ENCODE peak calls at places on chromosomes 6 and 20, in four cellular contexts. One of them, this sample, is unnamed.

GRCh38 chr6:131966443-131966842 is 15.3 kb upstream of the CCN2 start:
- DNase-seq in HEK293T: peak
- DNase-seq in activated CD8-positive, alpha-beta memory T cell treated with anti-CD3 and anti-CD28 coated beads for 48 hours: no peak
- DNase-seq in iris pigment epithelial cell: peak
- DNase-seq in this sample: no peak

GRCh38 chr20:51372966-51373365 is 169.6 kb downstream of the NFATC2 start:
- DNase-seq in HEK293T: no peak
- DNase-seq in activated CD8-positive, alpha-beta memory T cell treated with anti-CD3 and anti-CD28 coated beads for 48 hours: no peak
- DNase-seq in iris pigment epithelial cell: no peak
- DNase-seq in this sample: no peak

GRCh38 chr6:151391471-151392428 is at the start of gene ZBTB2:
- DNase-seq in HEK293T: peak
- DNase-seq in activated CD8-positive, alpha-beta memory T cell treated with anti-CD3 and anti-CD28 coated beads for 48 hours: peak
- DNase-seq in iris pigment epithelial cell: peak
- DNase-seq in this sample: peak

GRCh38 chr6:110055387-110055735 is 77.2 kb downstream of the GPR6 start:
- DNase-seq in HEK293T: no peak
- DNase-seq in activated CD8-positive, alpha-beta memory T cell treated with anti-CD3 and anti-CD28 coated beads for 48 hours: no peak
- DNase-seq in iris pigment epithelial cell: no peak
- DNase-seq in this sample: no peak

GRCh38 chr6:56719310-56719709 is 76.6 kb upstream of the DST start:
- DNase-seq in HEK293T: no peak
- DNase-seq in activated CD8-positive, alpha-beta memory T cell treated with anti-CD3 and anti-CD28 coated beads for 48 hours: no peak
- DNase-seq in iris pigment epithelial cell: peak
- DNase-seq in this sample: no peak

GRCh38 chr6:159875194-159875593 is 15.6 kb upstream of the MAS1 start:
- DNase-seq in HEK293T: no peak
- DNase-seq in activated CD8-positive, alpha-beta memory T cell treated with anti-CD3 and anti-CD28 coated beads for 48 hours: no peak
- DNase-seq in iris pigment epithelial cell: no peak
- DNase-seq in this sample: no peak

GRCh38 chr6:81561071-81561564 is 191.4 kb downstream of the TENT5A start:
- DNase-seq in HEK293T: no peak
- DNase-seq in activated CD8-positive, alpha-beta memory T cell treated with anti-CD3 and anti-CD28 coated beads for 48 hours: no peak
- DNase-seq in iris pigment epithelial cell: peak
- DNase-seq in this sample: no peak

GRCh38 chr6:25844518-25844917 is 12.7 kb upstream of the SLC17A1 start:
- DNase-seq in HEK293T: no peak
- DNase-seq in activated CD8-positive, alpha-beta memory T cell treated with anti-CD3 and anti-CD28 coated beads for 48 hours: no peak
- DNase-seq in iris pigment epithelial cell: no peak
- DNase-seq in this sample: no peak

GRCh38 chr6:166930354-166930891 is 25.9 kb downstream of the RNASET2 start:
- DNase-seq in HEK293T: no peak
- DNase-seq in activated CD8-positive, alpha-beta memory T cell treated with anti-CD3 and anti-CD28 coated beads for 48 hours: no peak
- DNase-seq in iris pigment epithelial cell: no peak
- DNase-seq in this sample: no peak

GRCh38 chr6:40903456-40903855 is 135.6 kb downstream of the UNC5CL start:
- DNase-seq in HEK293T: no peak
- DNase-seq in activated CD8-positive, alpha-beta memory T cell treated with anti-CD3 and anti-CD28 coated beads for 48 hours: no peak
- DNase-seq in iris pigment epithelial cell: no peak
- DNase-seq in this sample: no peak

GRCh38 chr6:106802141-106802540 is 172.4 kb downstream of the CD24 start:
- DNase-seq in HEK293T: no peak
- DNase-seq in activated CD8-positive, alpha-beta memory T cell treated with anti-CD3 and anti-CD28 coated beads for 48 hours: no peak
- DNase-seq in iris pigment epithelial cell: no peak
- DNase-seq in this sample: no peak

GRCh38 chr6:15417811-15418210 is 171.9 kb downstream of the JARID2 start:
- DNase-seq in HEK293T: no peak
- DNase-seq in activated CD8-positive, alpha-beta memory T cell treated with anti-CD3 and anti-CD28 coated beads for 48 hours: no peak
- DNase-seq in iris pigment epithelial cell: peak
- DNase-seq in this sample: no peak

GRCh38 chr20:63097336-63097831 is 90.6 kb upstream of the BHLHE23 start:
- DNase-seq in HEK293T: no peak
- DNase-seq in activated CD8-positive, alpha-beta memory T cell treated with anti-CD3 and anti-CD28 coated beads for 48 hours: no peak
- DNase-seq in iris pigment epithelial cell: no peak
- DNase-seq in this sample: no peak

GRCh38 chr6:166470029-166470862 is 87.5 kb upstream of the MPC1 start:
- DNase-seq in HEK293T: no peak
- DNase-seq in activated CD8-positive, alpha-beta memory T cell treated with anti-CD3 and anti-CD28 coated beads for 48 hours: no peak
- DNase-seq in iris pigment epithelial cell: no peak
- DNase-seq in this sample: no peak

GRCh38 chr6:126033696-126034095 is 47.4 kb downstream of the TRMT11 start:
- DNase-seq in HEK293T: peak
- DNase-seq in activated CD8-positive, alpha-beta memory T cell treated with anti-CD3 and anti-CD28 coated beads for 48 hours: no peak
- DNase-seq in iris pigment epithelial cell: peak
- DNase-seq in this sample: peak

GRCh38 chr6:167735498-167736201 is 91.1 kb upstream of the AFDN start:
- DNase-seq in HEK293T: no peak
- DNase-seq in activated CD8-positive, alpha-beta memory T cell treated with anti-CD3 and anti-CD28 coated beads for 48 hours: no peak
- DNase-seq in iris pigment epithelial cell: no peak
- DNase-seq in this sample: no peak

GRCh38 chr6:168999392-168999791 is 254.3 kb downstream of the THBS2 start:
- DNase-seq in HEK293T: no peak
- DNase-seq in activated CD8-positive, alpha-beta memory T cell treated with anti-CD3 and anti-CD28 coated beads for 48 hours: no peak
- DNase-seq in iris pigment epithelial cell: no peak
- DNase-seq in this sample: peak

GRCh38 chr6:144898052-144898689 is 613.0 kb downstream of the UTRN start:
- DNase-seq in HEK293T: no peak
- DNase-seq in activated CD8-positive, alpha-beta memory T cell treated with anti-CD3 and anti-CD28 coated beads for 48 hours: no peak
- DNase-seq in iris pigment epithelial cell: peak
- DNase-seq in this sample: no peak

GRCh38 chr6:79463721-79464120 is 73.5 kb downstream of the LCA5 start:
- DNase-seq in HEK293T: no peak
- DNase-seq in activated CD8-positive, alpha-beta memory T cell treated with anti-CD3 and anti-CD28 coated beads for 48 hours: no peak
- DNase-seq in iris pigment epithelial cell: peak
- DNase-seq in this sample: no peak

GRCh38 chr6:129633529-129633928 is 76.4 kb downstream of the ARHGAP18 start:
- DNase-seq in HEK293T: no peak
- DNase-seq in activated CD8-positive, alpha-beta memory T cell treated with anti-CD3 and anti-CD28 coated beads for 48 hours: no peak
- DNase-seq in iris pigment epithelial cell: no peak
- DNase-seq in this sample: no peak

GRCh38 chr6:7424058-7424457 is 34.5 kb downstream of the RIOK1 start:
- DNase-seq in HEK293T: no peak
- DNase-seq in activated CD8-positive, alpha-beta memory T cell treated with anti-CD3 and anti-CD28 coated beads for 48 hours: no peak
- DNase-seq in iris pigment epithelial cell: no peak
- DNase-seq in this sample: no peak

GRCh38 chr20:44703183-44703925 is 11.8 kb upstream of the CCN5 start:
- DNase-seq in HEK293T: no peak
- DNase-seq in activated CD8-positive, alpha-beta memory T cell treated with anti-CD3 and anti-CD28 coated beads for 48 hours: no peak
- DNase-seq in iris pigment epithelial cell: no peak
- DNase-seq in this sample: no peak

GRCh38 chr6:148203281-148203925 is 139.2 kb upstream of the SASH1 start:
- DNase-seq in HEK293T: no peak
- DNase-seq in activated CD8-positive, alpha-beta memory T cell treated with anti-CD3 and anti-CD28 coated beads for 48 hours: no peak
- DNase-seq in iris pigment epithelial cell: peak
- DNase-seq in this sample: peak

GRCh38 chr6:63249875-63250482 is 38.7 kb downstream of the FKBP1C start:
- DNase-seq in HEK293T: no peak
- DNase-seq in activated CD8-positive, alpha-beta memory T cell treated with anti-CD3 and anti-CD28 coated beads for 48 hours: no peak
- DNase-seq in iris pigment epithelial cell: no peak
- DNase-seq in this sample: no peak

GRCh38 chr6:136378888-136379287 is 89.2 kb upstream of the BCLAF1 start:
- DNase-seq in HEK293T: no peak
- DNase-seq in activated CD8-positive, alpha-beta memory T cell treated with anti-CD3 and anti-CD28 coated beads for 48 hours: no peak
- DNase-seq in iris pigment epithelial cell: peak
- DNase-seq in this sample: no peak

GRCh38 chr20:20237093-20237959 is 130.6 kb upstream of the INSM1 start:
- DNase-seq in HEK293T: peak
- DNase-seq in activated CD8-positive, alpha-beta memory T cell treated with anti-CD3 and anti-CD28 coated beads for 48 hours: no peak
- DNase-seq in iris pigment epithelial cell: peak
- DNase-seq in this sample: peak

GRCh38 chr20:51121901-51122412 is 99.0 kb upstream of the KCNG1 start:
- DNase-seq in HEK293T: no peak
- DNase-seq in activated CD8-positive, alpha-beta memory T cell treated with anti-CD3 and anti-CD28 coated beads for 48 hours: no peak
- DNase-seq in iris pigment epithelial cell: peak
- DNase-seq in this sample: peak

GRCh38 chr6:35960192-35960591 is 39.3 kb upstream of the SRPK1 start:
- DNase-seq in HEK293T: no peak
- DNase-seq in activated CD8-positive, alpha-beta memory T cell treated with anti-CD3 and anti-CD28 coated beads for 48 hours: no peak
- DNase-seq in iris pigment epithelial cell: peak
- DNase-seq in this sample: peak

GRCh38 chr6:158575550-158575949 is 15.7 kb downstream of the TMEM181 start:
- DNase-seq in HEK293T: no peak
- DNase-seq in activated CD8-positive, alpha-beta memory T cell treated with anti-CD3 and anti-CD28 coated beads for 48 hours: no peak
- DNase-seq in iris pigment epithelial cell: no peak
- DNase-seq in this sample: no peak

GRCh38 chr6:32971581-32972352 is 3.4 kb downstream of the BRD2 start:
- DNase-seq in HEK293T: peak
- DNase-seq in activated CD8-positive, alpha-beta memory T cell treated with anti-CD3 and anti-CD28 coated beads for 48 hours: peak
- DNase-seq in iris pigment epithelial cell: peak
- DNase-seq in this sample: peak

GRCh38 chr6:134230940-134231339 is 87.0 kb downstream of the SGK1 start:
- DNase-seq in HEK293T: no peak
- DNase-seq in activated CD8-positive, alpha-beta memory T cell treated with anti-CD3 and anti-CD28 coated beads for 48 hours: no peak
- DNase-seq in iris pigment epithelial cell: peak
- DNase-seq in this sample: no peak

GRCh38 chr6:36777806-36778205 is 61.4 kb downstream of the CPNE5 start:
- DNase-seq in HEK293T: no peak
- DNase-seq in activated CD8-positive, alpha-beta memory T cell treated with anti-CD3 and anti-CD28 coated beads for 48 hours: no peak
- DNase-seq in iris pigment epithelial cell: no peak
- DNase-seq in this sample: no peak

GRCh38 chr6:155272353-155273222 is 8.8 kb downstream of the CLDN20 start:
- DNase-seq in HEK293T: no peak
- DNase-seq in activated CD8-positive, alpha-beta memory T cell treated with anti-CD3 and anti-CD28 coated beads for 48 hours: no peak
- DNase-seq in iris pigment epithelial cell: peak
- DNase-seq in this sample: no peak